ENCODE peak calls at places on chromosomes 16 and 17, in eight cellular contexts. One of them, this sample, is unnamed.

GRCh38 chr16:8565498-8565897 is 24.8 kb downstream of the TMEM114 start:
- DNase-seq in GM13977: no peak
- DNase-seq in GM12865: no peak
- DNase-seq in activated T-cell treated with anti-CD3 and anti-CD28 coated beads, Interleukin-2, amount 50 U/mL, for 1 hour: no peak
- DNase-seq in stimulated activated CD4-positive, alpha-beta T cell treated with anti-CD3 and anti-CD28 coated beads, Interleukin-2, amount 100 ng/mL, for 48 hours: no peak
- DNase-seq in retina: peak
- DNase-seq in GOT3: no peak
- DNase-seq in iPS DF 19.7: no peak
- DNase-seq in this sample: no peak

GRCh38 chr17:34139996-34140395 is 115.1 kb upstream of the CCL2 start:
- DNase-seq in stimulated activated CD4-positive, alpha-beta T cell treated with anti-CD3 and anti-CD28 coated beads, Interleukin-2, amount 100 ng/mL, for 48 hours: no peak
- DNase-seq in retina: peak
- DNase-seq in GOT3: no peak
- DNase-seq in GM13977: no peak
- DNase-seq in activated T-cell treated with anti-CD3 and anti-CD28 coated beads, Interleukin-2, amount 50 U/mL, for 1 hour: no peak
- DNase-seq in iPS DF 19.7: no peak
- DNase-seq in GM12865: no peak
- DNase-seq in this sample: no peak

GRCh38 chr17:81097134-81097942 is 62.4 kb downstream of the BAIAP2 start:
- DNase-seq in activated T-cell treated with anti-CD3 and anti-CD28 coated beads, Interleukin-2, amount 50 U/mL, for 1 hour: peak
- DNase-seq in retina: peak
- DNase-seq in GOT3: peak
- DNase-seq in iPS DF 19.7: no peak
- DNase-seq in stimulated activated CD4-positive, alpha-beta T cell treated with anti-CD3 and anti-CD28 coated beads, Interleukin-2, amount 100 ng/mL, for 48 hours: peak
- DNase-seq in GM12865: peak
- DNase-seq in GM13977: peak
- DNase-seq in this sample: peak

GRCh38 chr17:63125987-63126386 is 160.0 kb downstream of the TANC2 start:
- DNase-seq in GM13977: no peak
- DNase-seq in iPS DF 19.7: no peak
- DNase-seq in GM12865: no peak
- DNase-seq in activated T-cell treated with anti-CD3 and anti-CD28 coated beads, Interleukin-2, amount 50 U/mL, for 1 hour: no peak
- DNase-seq in GOT3: no peak
- DNase-seq in retina: no peak
- DNase-seq in stimulated activated CD4-positive, alpha-beta T cell treated with anti-CD3 and anti-CD28 coated beads, Interleukin-2, amount 100 ng/mL, for 48 hours: no peak
- DNase-seq in this sample: no peak

GRCh38 chr16:54444851-54445523 is 158.4 kb upstream of the IRX3 start:
- DNase-seq in GM13977: no peak
- DNase-seq in iPS DF 19.7: no peak
- DNase-seq in GM12865: no peak
- DNase-seq in GOT3: no peak
- DNase-seq in retina: no peak
- DNase-seq in stimulated activated CD4-positive, alpha-beta T cell treated with anti-CD3 and anti-CD28 coated beads, Interleukin-2, amount 100 ng/mL, for 48 hours: no peak
- DNase-seq in activated T-cell treated with anti-CD3 and anti-CD28 coated beads, Interleukin-2, amount 50 U/mL, for 1 hour: no peak
- DNase-seq in this sample: no peak

GRCh38 chr17:39340731-39341130 is 60.7 kb downstream of the FBXL20 start:
- DNase-seq in GM12865: no peak
- DNase-seq in stimulated activated CD4-positive, alpha-beta T cell treated with anti-CD3 and anti-CD28 coated beads, Interleukin-2, amount 100 ng/mL, for 48 hours: no peak
- DNase-seq in iPS DF 19.7: no peak
- DNase-seq in GOT3: no peak
- DNase-seq in retina: no peak
- DNase-seq in GM13977: no peak
- DNase-seq in activated T-cell treated with anti-CD3 and anti-CD28 coated beads, Interleukin-2, amount 50 U/mL, for 1 hour: no peak
- DNase-seq in this sample: no peak

GRCh38 chr17:45310380-45311324 is 6.2 kb downstream of the MAP3K14 start:
- DNase-seq in GOT3: no peak
- DNase-seq in GM13977: no peak
- DNase-seq in retina: no peak
- DNase-seq in iPS DF 19.7: no peak
- DNase-seq in stimulated activated CD4-positive, alpha-beta T cell treated with anti-CD3 and anti-CD28 coated beads, Interleukin-2, amount 100 ng/mL, for 48 hours: no peak
- DNase-seq in activated T-cell treated with anti-CD3 and anti-CD28 coated beads, Interleukin-2, amount 50 U/mL, for 1 hour: no peak
- DNase-seq in GM12865: no peak
- DNase-seq in this sample: no peak

GRCh38 chr16:86953631-86954465 is 363.3 kb downstream of the C16orf95 start:
- DNase-seq in iPS DF 19.7: no peak
- DNase-seq in stimulated activated CD4-positive, alpha-beta T cell treated with anti-CD3 and anti-CD28 coated beads, Interleukin-2, amount 100 ng/mL, for 48 hours: no peak
- DNase-seq in retina: peak
- DNase-seq in activated T-cell treated with anti-CD3 and anti-CD28 coated beads, Interleukin-2, amount 50 U/mL, for 1 hour: no peak
- DNase-seq in GM12865: no peak
- DNase-seq in GOT3: no peak
- DNase-seq in GM13977: no peak
- DNase-seq in this sample: no peak

GRCh38 chr17:10061131-10061581 is 137.2 kb downstream of the GAS7 start:
- DNase-seq in retina: no peak
- DNase-seq in GM12865: no peak
- DNase-seq in GM13977: no peak
- DNase-seq in GOT3: no peak
- DNase-seq in iPS DF 19.7: no peak
- DNase-seq in activated T-cell treated with anti-CD3 and anti-CD28 coated beads, Interleukin-2, amount 50 U/mL, for 1 hour: no peak
- DNase-seq in stimulated activated CD4-positive, alpha-beta T cell treated with anti-CD3 and anti-CD28 coated beads, Interleukin-2, amount 100 ng/mL, for 48 hours: no peak
- DNase-seq in this sample: no peak

GRCh38 chr17:45230787-45231480 is 9.2 kb downstream of the FMNL1 start:
- DNase-seq in GOT3: no peak
- DNase-seq in GM12865: no peak
- DNase-seq in GM13977: no peak
- DNase-seq in iPS DF 19.7: no peak
- DNase-seq in retina: no peak
- DNase-seq in stimulated activated CD4-positive, alpha-beta T cell treated with anti-CD3 and anti-CD28 coated beads, Interleukin-2, amount 100 ng/mL, for 48 hours: no peak
- DNase-seq in activated T-cell treated with anti-CD3 and anti-CD28 coated beads, Interleukin-2, amount 50 U/mL, for 1 hour: peak
- DNase-seq in this sample: no peak

GRCh38 chr16:51756447-51757123 is 605.5 kb upstream of the SALL1 start:
- DNase-seq in stimulated activated CD4-positive, alpha-beta T cell treated with anti-CD3 and anti-CD28 coated beads, Interleukin-2, amount 100 ng/mL, for 48 hours: no peak
- DNase-seq in iPS DF 19.7: no peak
- DNase-seq in GM12865: peak
- DNase-seq in GOT3: no peak
- DNase-seq in activated T-cell treated with anti-CD3 and anti-CD28 coated beads, Interleukin-2, amount 50 U/mL, for 1 hour: no peak
- DNase-seq in GM13977: no peak
- DNase-seq in retina: peak
- DNase-seq in this sample: no peak

This sample was measured in dorsolateral prefrontal cortex.